ENCODE peak calls at places on chromosomes 5 and 9, in five cellular contexts. F, W, V, B and T are unnamed samples.

GRCh38 chr5:6719896-6720560 is 6.8 kb downstream of the TENT4A start:
- DNase-seq in B (no peak), V (no peak), F (no peak), W (no peak), T (no peak)

GRCh38 chr5:156402387-156402921 is 75.5 kb downstream of the SGCD start:
- DNase-seq in F (no peak), V (no peak), W (no peak), B (no peak), T (peak)

GRCh38 chr9:119094086-119094485 is 275.1 kb downstream of the BRINP1 start:
- DNase-seq in V (no peak), B (no peak), W (no peak), F (no peak), T (no peak)

GRCh38 chr5:38540348-38540747 is 16.1 kb downstream of the LIFR start:
- DNase-seq in F (no peak), B (peak), W (no peak), V (no peak), T (no peak)

GRCh38 chr9:94639045-94639995 is at the start of gene FBP1:
- DNase-seq in W (no peak), F (no peak), B (peak), V (peak), T (no peak)

GRCh38 chr5:7756453-7756852 is 94.5 kb downstream of the CFAP90 start:
- DNase-seq in W (no peak), F (no peak), B (no peak), V (no peak), T (no peak)

GRCh38 chr5:173328896-173329369 is 719 bp upstream of the STC2 start:
- DNase-seq in B (peak), V (peak), W (no peak), F (no peak), T (peak)

GRCh38 chr9:128190013-128190412 is 1.4 kb downstream of the CIZ1 start:
- DNase-seq in V (no peak), B (no peak), W (no peak), F (no peak), T (no peak)

GRCh38 chr9:125513634-125514413 is 193.2 kb downstream of the MAPKAP1 start:
- DNase-seq in F (no peak), V (peak), B (peak), W (no peak), T (peak)

GRCh38 chr5:59660737-59661136 is 232.8 kb downstream of the PDE4D start:
- DNase-seq in W (no peak), F (no peak), B (peak), V (no peak), T (no peak)

GRCh38 chr9:4292781-4293180 is 7.1 kb downstream of the GLIS3 start:
- DNase-seq in F (no peak), W (no peak), V (no peak), B (no peak), T (no peak)

GRCh38 chr9:16254674-16255073 is 615.8 kb downstream of the BNC2 start:
- DNase-seq in F (no peak), V (no peak), B (no peak), W (no peak), T (no peak)

GRCh38 chr5:33944543-33945132 is 8.5 kb downstream of the RXFP3 start:
- DNase-seq in B (no peak), F (no peak), V (no peak), W (no peak), T (no peak)

GRCh38 chr9:3733039-3733408 is 207.2 kb upstream of the RFX3 start:
- DNase-seq in W (no peak), V (no peak), B (no peak), F (no peak), T (no peak)

GRCh38 chr9:129944501-129945116 is 98.4 kb downstream of the FNBP1 start:
- DNase-seq in B (no peak), V (no peak), W (no peak), F (no peak), T (no peak)

GRCh38 chr5:159660401-159660800 is 255.9 kb upstream of the ADRA1B start:
- DNase-seq in W (no peak), V (no peak), F (no peak), B (no peak), T (no peak)

GRCh38 chr9:15977438-15977837 is 424.6 kb downstream of the CCDC171 start:
- DNase-seq in V (no peak), F (no peak), B (no peak), W (no peak), T (no peak)

GRCh38 chr9:124869986-124870560 is 8.1 kb downstream of the ARPC5L start:
- DNase-seq in W (no peak), V (peak), F (no peak), B (peak), T (no peak)

GRCh38 chr5:171433952-171434676 is 14.7 kb downstream of the FGF18 start:
- DNase-seq in F (no peak), W (no peak), V (no peak), B (no peak), T (no peak)

GRCh38 chr5:158133369-158133768 is 274.4 kb upstream of the CLINT1 start:
- DNase-seq in W (no peak), B (peak), F (no peak), V (no peak), T (no peak)

GRCh38 chr5:176985516-176985915 is 21.1 kb downstream of the UIMC1 start:
- DNase-seq in B (no peak), F (no peak), W (no peak), V (no peak), T (no peak)

GRCh38 chr9:122225323-122226141 is 3.2 kb downstream of the LHX6 start:
- DNase-seq in W (no peak), B (no peak), F (no peak), V (no peak), T (no peak)

GRCh38 chr5:102815560-102816324 is 60.6 kb downstream of the PAM start:
- DNase-seq in V (no peak), B (peak), F (no peak), W (no peak), T (no peak)

GRCh38 chr5:123835421-123835820 is 323.4 kb downstream of the CSNK1G3 start:
- DNase-seq in W (no peak), F (no peak), V (no peak), B (no peak), T (no peak)

GRCh38 chr9:94767331-94768099 is 41.0 kb downstream of the AOPEP start:
- DNase-seq in F (no peak), W (no peak), B (no peak), V (no peak), T (no peak)

GRCh38 chr5:112390327-112390726 is 28.8 kb downstream of the EPB41L4A start:
- DNase-seq in B (no peak), F (no peak), V (peak), W (no peak), T (no peak)

GRCh38 chr9:121985792-121986494 is 107.2 kb downstream of the TTLL11 start:
- DNase-seq in V (no peak), F (peak), B (no peak), W (no peak), T (no peak)

GRCh38 chr9:69981686-69982450 is 61.8 kb upstream of the MAMDC2 start:
- DNase-seq in F (no peak), W (no peak), B (peak), V (no peak), T (peak)

GRCh38 chr9:112881366-112881765 is 9.3 kb downstream of the SLC46A2 start:
- DNase-seq in B (no peak), V (peak), F (no peak), W (no peak), T (no peak)

DNA sequence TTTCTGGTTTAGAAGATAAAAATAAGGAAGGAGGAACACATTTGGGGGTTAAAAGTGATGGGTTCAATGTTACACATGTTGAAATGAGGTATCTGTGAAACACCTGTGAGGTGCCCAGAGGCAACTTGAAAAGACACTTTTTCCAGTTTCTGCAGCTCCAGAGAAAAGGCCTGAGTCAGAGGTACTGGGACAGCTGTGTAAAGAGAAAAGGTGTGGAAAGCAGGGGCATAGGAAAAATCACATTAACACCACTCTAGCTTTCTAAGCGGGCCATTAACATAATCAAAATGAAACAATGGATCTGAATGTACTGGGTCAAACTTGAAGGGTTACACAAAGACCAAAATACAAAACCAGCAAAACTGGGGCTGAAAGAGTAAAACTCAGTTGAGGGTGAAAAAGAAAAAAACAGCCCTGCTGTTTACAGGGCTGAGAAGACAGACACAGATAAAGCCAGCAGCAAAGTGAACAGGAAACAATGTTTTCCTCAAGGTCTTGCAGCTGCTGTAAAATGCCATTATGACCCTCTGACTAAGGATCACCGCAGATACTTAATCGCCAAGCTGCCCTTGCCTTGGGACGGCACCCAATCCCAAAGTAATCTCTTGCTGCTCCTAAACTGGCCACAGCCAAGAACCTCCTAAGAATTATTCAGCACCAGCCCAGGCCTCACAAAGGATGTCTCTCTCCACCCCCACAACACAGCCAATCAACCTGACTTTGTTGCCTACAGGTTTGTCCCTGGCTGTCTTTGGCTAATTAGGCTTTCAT is 104.7 kb downstream of the DROSHA start:
- DNase-seq in V (no peak), F (no peak), W (no peak), B (peak), T (no peak)
- H3K4me3 ChIP-seq in V (no peak), F (no peak), W (no peak), B (no peak), T (no peak)

DNA sequence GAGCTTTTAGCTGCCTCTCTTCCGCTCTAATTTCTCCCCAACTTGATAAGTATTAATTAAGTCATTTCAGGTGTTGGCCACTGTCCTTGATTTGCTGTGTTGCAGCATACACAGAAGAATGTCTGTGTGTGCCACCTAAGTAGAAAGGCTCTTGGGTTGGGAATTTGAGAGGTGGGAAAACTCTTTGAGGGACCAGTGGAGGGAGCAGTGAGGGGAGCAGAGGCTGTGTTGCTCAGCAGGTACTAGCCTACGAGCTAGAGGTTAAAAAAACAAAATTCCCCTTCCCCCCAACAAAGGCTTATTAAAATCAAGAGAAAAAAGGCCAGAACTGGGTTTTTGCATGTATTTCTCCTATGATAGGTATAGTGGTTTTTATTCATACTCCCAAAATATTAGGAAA is 20.9 kb downstream of the RPS23 start:
- DNase-seq in F (no peak), B (no peak), W (no peak), V (no peak), T (no peak)
- TF ChIP-seq CTCF in F (no peak), B (no peak), W (no peak), V (no peak), T (no peak)

GRCh38 chr9:82883436-82883835 is 179.5 kb downstream of the RASEF start:
- DNase-seq in V (no peak), F (no peak), B (peak), W (no peak), T (no peak)
- H3K4me3 ChIP-seq in V (no peak), F (no peak), B (no peak), W (no peak), T (no peak)

GRCh38 chr5:94744906-94745305 is 126.4 kb downstream of the SLF1 start:
- DNase-seq in W (no peak), F (no peak), B (no peak), V (no peak), T (no peak)

GRCh38 chr5:94747371-94747770 is 128.9 kb downstream of the SLF1 start:
- DNase-seq in F (no peak), W (no peak), B (no peak), V (no peak), T (no peak)

GRCh38 chr5:94746731-94747124 is 128.3 kb downstream of the SLF1 start:
- DNase-seq in F (no peak), B (peak), W (no peak), V (no peak), T (no peak)

GRCh38 chr5:94748212-94748611 is 129.7 kb downstream of the SLF1 start:
- DNase-seq in F (no peak), V (no peak), W (no peak), B (no peak), T (no peak)

GRCh38 chr5:94745786-94746730 is 127.6 kb downstream of the SLF1 start:
- DNase-seq in B (peak), V (no peak), F (no peak), W (no peak), T (peak)
- TF ChIP-seq CTCF in B (no peak), V (no peak), F (no peak), W (no peak), T (no peak)